ENCODE peak calls at places on chromosomes 2 and 18, in four cellular contexts. W is retinal pigment epithelial cell, R is fibroblast of pulmonary artery, F is SJCRH30. U is an unnamed sample.
A peak's percentile ranks its signal among the peaks of the same experiment; 100 is the strongest.

GRCh38 chr2:101160454-101160853 is 9.3 kb upstream of the TBC1D8 start:
- DNase-seq in W (peak; percentile 39), R (peak; percentile 64), F (no peak), U (no peak)

GRCh38 chr2:65494078-65494477 is 61.7 kb upstream of the SPRED2 start:
- DNase-seq in W (no peak), R (no peak), F (no peak), U (no peak)

GRCh38 chr2:65863713-65864112 is 431.3 kb upstream of the SPRED2 start:
- DNase-seq in W (no peak), R (no peak), F (no peak), U (no peak)

GRCh38 chr2:232632904-232633412 is 446 bp upstream of the EFHD1 start:
- DNase-seq in F (peak; percentile 42), W (no peak), R (peak; percentile 8), U (no peak)

GRCh38 chr2:120209427-120210233 is 13.6 kb downstream of the TMEM185B start:
- DNase-seq in W (no peak), R (no peak), F (no peak), U (no peak)

GRCh38 chr2:190443778-190444481 is 35.8 kb downstream of the MFSD6 start:
- DNase-seq in W (no peak), F (no peak), R (peak; percentile 41), U (no peak)

GRCh38 chr2:222747526-222748160 is 76.2 kb downstream of the MOGAT1 start:
- DNase-seq in R (no peak), F (no peak), W (no peak), U (no peak)

GRCh38 chr18:78692105-78692504 is 287.5 kb upstream of the SALL3 start:
- DNase-seq in R (no peak), W (no peak), F (no peak), U (no peak)

GRCh38 chr2:65296971-65297370 is 69.3 kb downstream of the ACTR2 start:
- DNase-seq in F (no peak), R (no peak), W (no peak), U (no peak)

GRCh38 chr18:50158866-50159653 is 35.9 kb downstream of the MYO5B start:
- DNase-seq in W (no peak), F (no peak), R (no peak), U (no peak)

GRCh38 chr18:28095041-28095440 is 81.9 kb downstream of the CDH2 start:
- DNase-seq in R (peak; percentile 28), W (no peak), F (no peak), U (no peak)

GRCh38 chr2:216155954-216156353 is 46.8 kb downstream of the XRCC5 start:
- DNase-seq in R (no peak), W (no peak), F (no peak), U (no peak)

GRCh38 chr2:529425-529824 is 147.8 kb downstream of the TMEM18 start:
- DNase-seq in W (no peak), R (peak; percentile 20), F (no peak), U (no peak)

GRCh38 chr2:174012347-174013309 is 47.5 kb upstream of the SP3 start:
- DNase-seq in F (no peak), R (peak; percentile 71), W (no peak), U (peak; percentile 17)

GRCh38 chr18:13300029-13300428 is 81.5 kb downstream of the LDLRAD4 start:
- DNase-seq in F (peak; percentile 17), W (no peak), R (no peak), U (no peak)

GRCh38 chr2:205712983-205713531 is 30.8 kb downstream of the NRP2 start:
- DNase-seq in W (no peak), R (peak; percentile 64), F (no peak), U (no peak)

GRCh38 chr2:94966689-94967088 is 58.8 kb upstream of the MAL start:
- DNase-seq in F (no peak), R (no peak), W (no peak), U (no peak)

GRCh38 chr2:238103465-238104070 is 3.4 kb downstream of the ESPNL start:
- DNase-seq in W (no peak), R (no peak), F (no peak), U (no peak)

GRCh38 chr2:96103906-96104861 is 12.2 kb downstream of the ADRA2B start:
- DNase-seq in R (no peak), W (no peak), F (no peak), U (no peak)

GRCh38 chr2:168245074-168245825 is 2.1 kb downstream of the STK39 start:
- DNase-seq in F (no peak), W (no peak), R (peak; percentile 18), U (no peak)
- H3K4me3 ChIP-seq in F (no peak overlapping the region), W (peak overlapping the region; percentile 80), R (no peak overlapping the region), U (peak overlapping the region; percentile 5)

DNA sequence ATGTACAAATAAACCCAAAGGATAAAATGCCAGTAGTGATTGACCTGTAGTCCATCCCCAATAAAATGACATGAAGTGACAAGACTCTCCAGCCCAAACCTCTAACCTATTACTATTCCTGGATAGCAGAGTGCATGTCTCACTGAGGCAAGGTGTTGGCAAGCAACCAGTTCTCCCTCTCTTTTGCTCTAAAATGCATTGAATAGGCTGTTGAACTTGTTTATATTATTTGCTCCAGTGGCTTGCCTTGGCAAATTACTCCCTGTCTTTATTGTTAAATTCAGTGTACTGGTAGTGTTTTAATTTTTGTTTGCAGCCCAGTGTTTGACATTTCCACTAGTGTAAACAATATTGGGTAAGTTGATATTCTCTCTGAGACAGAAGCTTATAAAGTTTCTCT is 70.5 kb downstream of the CSRNP3 start:
- DNase-seq in F (no peak), R (no peak), W (no peak), U (no peak)
- H3K4me3 ChIP-seq in F (no peak overlapping the region), R (no peak overlapping the region), W (no peak overlapping the region), U (no peak overlapping the region)

DNA sequence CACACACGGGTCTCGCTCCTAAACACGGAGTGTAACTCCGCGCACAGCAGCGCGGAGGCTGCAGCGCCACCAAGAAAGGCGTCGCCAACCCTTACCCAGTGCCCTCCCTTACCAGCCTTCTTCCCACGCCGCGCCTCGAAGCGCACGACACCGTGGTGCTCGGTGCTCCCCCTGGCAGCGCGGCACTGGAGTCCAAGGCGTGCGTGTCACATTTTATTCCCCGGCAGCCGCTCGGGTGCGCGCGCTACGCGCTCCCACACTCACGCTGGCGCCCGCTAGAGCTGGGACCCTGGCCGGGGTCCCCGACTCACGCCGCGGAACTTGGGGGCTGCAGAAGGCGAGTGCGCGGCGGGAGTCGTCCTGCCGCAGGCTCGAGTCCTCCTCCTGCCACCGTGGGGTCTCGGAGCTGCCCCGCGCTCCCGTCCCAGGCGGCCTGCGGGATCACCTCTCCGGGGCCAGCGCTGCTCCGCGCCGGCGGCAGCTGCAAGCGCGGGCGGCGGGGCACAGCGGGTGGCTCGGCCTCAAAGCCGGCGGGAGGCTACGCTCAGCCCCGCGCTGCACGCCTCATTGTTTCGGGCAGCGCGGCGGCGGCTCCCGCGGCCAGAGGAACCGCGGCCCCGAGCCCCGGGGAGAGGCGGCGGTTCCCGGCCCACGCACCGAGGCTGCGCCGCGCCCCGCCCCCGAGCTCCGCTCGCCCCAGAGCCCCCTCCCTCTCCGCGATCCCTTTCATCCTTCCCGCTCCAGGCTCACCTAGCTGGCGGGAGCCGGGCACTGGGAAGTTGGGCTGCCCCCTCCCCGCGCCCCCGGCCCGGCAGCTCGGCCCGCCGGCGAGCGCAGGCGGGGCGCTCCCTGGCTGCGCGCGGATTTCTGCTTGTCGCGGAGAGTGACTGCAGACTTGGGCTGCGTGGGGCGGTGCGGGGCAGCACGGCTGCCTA is at the start of gene ST6GAL2:
- DNase-seq in R (no peak), F (peak; percentile 8), W (no peak), U (no peak)
- H3K4me3 ChIP-seq in R (peak within 1 kb of the TSS; percentile 40), F (peak within 1 kb of the TSS; percentile 67), W (peak within 1 kb of the TSS; percentile 62), U (no peak within 1 kb of the TSS)

GRCh38 chr18:45590546-45590945 is 24.7 kb upstream of the SLC14A2 start:
- DNase-seq in R (no peak), F (no peak), W (no peak), U (no peak)

GRCh38 chr18:45588284-45588683 is 27.0 kb upstream of the SLC14A2 start:
- DNase-seq in R (no peak), W (no peak), F (peak; percentile 10), U (no peak)

GRCh38 chr18:45588831-45589558 is 26.3 kb upstream of the SLC14A2 start:
- DNase-seq in R (no peak), W (no peak), F (no peak), U (no peak)

GRCh38 chr18:45590060-45590537 is 25.2 kb upstream of the SLC14A2 start:
- DNase-seq in R (no peak), W (no peak), F (no peak), U (no peak)

GRCh38 chr18:45589559-45590041 is 25.7 kb upstream of the SLC14A2 start:
- DNase-seq in R (peak; percentile 64), F (peak; percentile 46), W (no peak), U (no peak)
- H3K4me3 ChIP-seq in R (no peak overlapping the region), F (peak overlapping the region; percentile 24), W (no peak overlapping the region), U (no peak overlapping the region)

GRCh38 chr2:74921236-74921736 is 37.2 kb upstream of the POLE4 start:
- DNase-seq in R (no peak), W (no peak), F (no peak), U (no peak)

GRCh38 chr2:74916394-74916793 is 42.0 kb upstream of the POLE4 start:
- DNase-seq in R (no peak), W (no peak), F (no peak), U (no peak)

GRCh38 chr2:74915743-74916142 is 42.7 kb upstream of the POLE4 start:
- DNase-seq in W (no peak), F (peak; percentile 21), R (peak; percentile 12), U (peak; percentile 41)

GRCh38 chr2:74919827-74920226 is 38.6 kb upstream of the POLE4 start:
- DNase-seq in F (peak; percentile 47), R (peak; percentile 62), W (no peak), U (peak; percentile 77)

GRCh38 chr2:74917702-74918619 is 40.5 kb upstream of the POLE4 start:
- DNase-seq in F (no peak), R (peak; percentile 60), W (no peak), U (no peak)
- H3K4me3 ChIP-seq in F (no peak overlapping the region), R (no peak overlapping the region), W (no peak overlapping the region), U (no peak overlapping the region)

GRCh38 chr2:143942486-143942885 is 577.4 kb downstream of the ZEB2 start:
- DNase-seq in R (no peak), F (no peak), W (no peak), U (no peak)

GRCh38 chr2:143948710-143949109 is 571.2 kb downstream of the ZEB2 start:
- DNase-seq in F (no peak), W (no peak), R (no peak), U (no peak)

GRCh38 chr2:143949121-143949848 is 570.6 kb downstream of the ZEB2 start:
- DNase-seq in W (no peak), R (peak; percentile 18), F (no peak), U (no peak)

GRCh38 chr2:143950675-143951074 is 569.2 kb downstream of the ZEB2 start:
- DNase-seq in R (no peak), W (no peak), F (no peak), U (no peak)

GRCh38 chr2:143946436-143947385 is 573.2 kb downstream of the ZEB2 start:
- DNase-seq in W (no peak), F (no peak), R (no peak), U (no peak)
- H3K4me3 ChIP-seq in W (no peak overlapping the region), F (no peak overlapping the region), R (no peak overlapping the region), U (no peak overlapping the region)

GRCh38 chr2:199739413-199740110 is 111.4 kb downstream of the FTCDNL1 start:
- DNase-seq in F (peak; percentile 62), R (peak; percentile 60), W (no peak), U (peak; percentile 13)
- H3K4me3 ChIP-seq in F (no peak overlapping the region), R (no peak overlapping the region), W (no peak overlapping the region), U (no peak overlapping the region)

GRCh38 chr18:22914633-22915032 is 18.5 kb upstream of the RBBP8 start:
- DNase-seq in F (no peak), W (no peak), R (no peak), U (no peak)
- H3K4me3 ChIP-seq in F (no peak overlapping the region), W (no peak overlapping the region), R (no peak overlapping the region), U (no peak overlapping the region)

U was measured in naive thymus-derived CD4-positive, alpha-beta T cell.